ENCODE peak calls at places on chromosomes 16 and 17, in seven cellular contexts. F is NCI-H1417 treated with DMSO at 0.1 percent for 48 hours, I is A549, X is kidney, H is heart right ventricle, A is mesendoderm, M is iPS-NIHi11. C is an unnamed sample.

GRCh38 chr16:15732416-15732815 is 82.4 kb downstream of the NDE1 start:
- DNase-seq in F (no peak), I (no peak), X (no peak), H (no peak), A (no peak), M (no peak), C (no peak)

GRCh38 chr17:80561541-80562114 is 17.0 kb downstream of the RPTOR start:
- DNase-seq in F (no peak), I (no peak), X (no peak), H (no peak), A (no peak), M (no peak), C (no peak)

GRCh38 chr17:29495011-29495410 is 71.8 kb downstream of the ABHD15 start:
- DNase-seq in F (no peak), I (no peak), X (no peak), H (no peak), A (no peak), M (no peak), C (no peak)

GRCh38 chr16:65739518-65739917 is 617.7 kb upstream of the CDH11 start:
- DNase-seq in F (no peak), I (no peak), X (no peak), H (no peak), A (no peak), M (no peak), C (no peak)

GRCh38 chr17:76202516-76202915 is 37.8 kb downstream of the RNF157 start:
- DNase-seq in F (peak; percentile 2), I (no peak), X (no peak), H (no peak), A (no peak), M (no peak), C (no peak)

GRCh38 chr17:65193305-65194293 is 56.4 kb downstream of the RGS9 start:
- DNase-seq in F (no peak), I (no peak), X (no peak), H (no peak), A (no peak), M (no peak), C (peak; percentile 50)

GRCh38 chr16:1162701-1163566 is 10.0 kb downstream of the CACNA1H start:
- DNase-seq in F (no peak), I (no peak), X (no peak), H (no peak), A (no peak), M (no peak), C (peak; percentile 31)

GRCh38 chr16:22188595-22189442 is 17.3 kb upstream of the EEF2K start:
- DNase-seq in F (peak; percentile 12), I (peak; percentile 75), X (peak; percentile 83), H (peak; percentile 39), A (peak; percentile 83), M (peak; percentile 57), C (peak; percentile 79)

GRCh38 chr17:60039509-60040442 is 38.9 kb downstream of the HEATR6 start:
- DNase-seq in F (no peak), I (no peak), X (no peak), H (no peak), A (peak; percentile 3), M (no peak), C (no peak)

GRCh38 chr17:57085448-57086068 is 512 bp downstream of the AKAP1 start:
- DNase-seq in F (peak; percentile 4), I (peak; percentile 72), X (no peak), H (peak; percentile 72), A (peak; percentile 64), M (peak; percentile 80), C (peak; percentile 68)

GRCh38 chr16:4979736-4980660 is 21.9 kb downstream of the SEC14L5 start:
- DNase-seq in F (no peak), I (no peak), X (peak; percentile 15), H (no peak), A (no peak), M (no peak), C (no peak)

GRCh38 chr17:82103588-82104451 is 5.8 kb upstream of the FASN start:
- DNase-seq in F (no peak), I (no peak), X (peak; percentile 93), H (peak; percentile 57), A (peak; percentile 92), M (no peak), C (no peak)

GRCh38 chr17:596763-597644 is 117.6 kb downstream of the VPS53 start:
- DNase-seq in F (no peak), I (no peak), X (no peak), H (no peak), A (no peak), M (no peak), C (peak; percentile 47)

GRCh38 chr16:58670177-58670576 is 14.4 kb downstream of the SLC38A7 start:
- DNase-seq in F (no peak), I (no peak), X (no peak), H (no peak), A (no peak), M (no peak), C (no peak)

GRCh38 chr16:50550035-50550434 is 1.8 kb downstream of the NKD1 start:
- DNase-seq in F (no peak), I (no peak), X (no peak), H (no peak), A (no peak), M (no peak), C (no peak)

GRCh38 chr17:31495049-31495885 is 103.8 kb downstream of the RAB11FIP4 start:
- DNase-seq in F (no peak), I (no peak), X (peak; percentile 94), H (no peak), A (no peak), M (no peak), C (no peak)

GRCh38 chr16:21265104-21265825 is 12.8 kb downstream of the CRYM start:
- DNase-seq in F (no peak), I (no peak), X (no peak), H (peak; percentile 27), A (no peak), M (no peak), C (no peak)

GRCh38 chr17:81322271-81323082 is 27.4 kb upstream of the SLC38A10 start:
- DNase-seq in F (no peak), I (peak; percentile 89), X (no peak), H (no peak), A (peak; percentile 54), M (peak; percentile 88), C (peak; percentile 75)

GRCh38 chr17:57257213-57257873 is 1.0 kb downstream of the MSI2 start:
- DNase-seq in F (no peak), I (no peak), X (no peak), H (no peak), A (no peak), M (no peak), C (peak; percentile 31)

C was measured in SJSA1.